ENCODE peak calls at places on chromosomes 1 and 21, in nine cellular contexts. O is HL-60, C is endothelial cell, D is left lung, I is A549, N is MM.1S, Q is suprapubic skin, B is WERI-Rb-1, R is AG09319. U is an unnamed sample.

GRCh38 chr1:89126602-89127001 is 688 bp upstream of the GBP2 start:
- DNase-seq in O (no peak), C (no peak), D (no peak), I (no peak), N (no peak), Q (no peak), B (no peak), R (no peak), U (no peak)

GRCh38 chr1:203556047-203556851 is 62.3 kb downstream of the OPTC start:
- DNase-seq in O (no peak), C (no peak), D (no peak), I (no peak), N (no peak), Q (peak), B (peak), R (peak), U (no peak)

GRCh38 chr1:109918077-109918606 is 7.5 kb downstream of the CSF1 start:
- DNase-seq in O (no peak), C (no peak), D (no peak), I (no peak), N (no peak), Q (no peak), B (peak), R (no peak), U (no peak)

GRCh38 chr1:31760901-31761470 is 3.2 kb downstream of the ADGRB2 start:
- DNase-seq in O (peak), C (peak), D (peak), I (peak), N (no peak), Q (peak), B (peak), R (no peak), U (no peak)

GRCh38 chr1:17053685-17054410 is at the start of gene SDHB:
- DNase-seq in O (peak), C (peak), D (peak), I (peak), N (peak), Q (peak), B (peak), R (peak), U (peak)

GRCh38 chr1:7808253-7808844 is 24.3 kb downstream of the PER3 start:
- DNase-seq in O (peak), C (no peak), D (no peak), I (no peak), N (peak), Q (no peak), B (no peak), R (peak), U (no peak)

GRCh38 chr1:53550201-53550741 is 91.1 kb downstream of the DMRTB1 start:
- DNase-seq in O (no peak), C (no peak), D (peak), I (no peak), N (no peak), Q (peak), B (peak), R (no peak), U (peak)

GRCh38 chr1:178020968-178021640 is 51.2 kb upstream of the SEC16B start:
- DNase-seq in O (no peak), C (no peak), D (no peak), I (no peak), N (no peak), Q (no peak), B (no peak), R (no peak), U (no peak)

GRCh38 chr1:87197156-87197555 is 131.5 kb upstream of the LMO4 start:
- DNase-seq in O (no peak), C (no peak), D (no peak), I (no peak), N (no peak), Q (no peak), B (no peak), R (no peak), U (no peak)

GRCh38 chr1:213968391-213968790 is 19.4 kb upstream of the PROX1 start:
- DNase-seq in O (no peak), C (no peak), D (no peak), I (no peak), N (no peak), Q (no peak), B (no peak), R (no peak), U (no peak)

GRCh38 chr21:45404726-45405270 is at the start of gene COL18A1:
- DNase-seq in O (no peak), C (peak), D (peak), I (peak), N (no peak), Q (no peak), B (peak), R (no peak), U (peak)

GRCh38 chr1:91609571-91609970 is 108.9 kb downstream of the CDC7 start:
- DNase-seq in O (no peak), C (no peak), D (no peak), I (peak), N (no peak), Q (no peak), B (no peak), R (peak), U (no peak)

GRCh38 chr1:228041316-228041715 is 34.5 kb downstream of the WNT3A start:
- DNase-seq in O (no peak), C (no peak), D (no peak), I (no peak), N (no peak), Q (peak), B (no peak), R (no peak), U (no peak)

GRCh38 chr1:220544901-220545303 is 17.0 kb downstream of the MARK1 start:
- DNase-seq in O (peak), C (no peak), D (no peak), I (no peak), N (no peak), Q (no peak), B (peak), R (no peak), U (no peak)
- TF ChIP-seq CTCF in O (no peak), C (no peak), D (no peak), I (no peak), N (peak), Q (no peak), B (peak), R (no peak), U (no peak)

GRCh38 chr1:245041058-245041698 is 113.6 kb upstream of the KIF26B start:
- DNase-seq in O (no peak), C (no peak), D (no peak), I (no peak), N (no peak), Q (no peak), B (no peak), R (no peak), U (no peak)
- TF ChIP-seq CTCF in O (no peak), C (no peak), D (no peak), I (no peak), N (no peak), Q (no peak), B (no peak), R (no peak), U (no peak)

GRCh38 chr1:245752551-245752950 is 597.8 kb downstream of the KIF26B start:
- DNase-seq in O (no peak), C (no peak), D (no peak), I (no peak), N (no peak), Q (no peak), B (no peak), R (no peak), U (no peak)
- TF ChIP-seq CTCF in O (no peak), C (no peak), D (no peak), I (no peak), N (no peak), Q (no peak), B (no peak), R (no peak), U (no peak)

GRCh38 chr1:168365719-168366474 is 85.2 kb downstream of the TBX19 start:
- DNase-seq in O (no peak), C (no peak), D (no peak), I (no peak), N (peak), Q (no peak), B (no peak), R (no peak), U (no peak)
- TF ChIP-seq CTCF in O (no peak), C (peak), D (no peak), I (peak), N (peak), Q (no peak), B (peak), R (no peak), U (no peak)

GRCh38 chr1:69055223-69055622 is 512.5 kb upstream of the LRRC7 start:
- DNase-seq in O (no peak), C (no peak), D (no peak), I (no peak), N (no peak), Q (no peak), B (peak), R (no peak), U (no peak)

GRCh38 chr1:69058454-69058853 is 509.3 kb upstream of the LRRC7 start:
- DNase-seq in O (no peak), C (no peak), D (no peak), I (no peak), N (no peak), Q (no peak), B (no peak), R (no peak), U (no peak)
- TF ChIP-seq CTCF in O (no peak), C (no peak), D (no peak), I (no peak), N (no peak), Q (no peak), B (no peak), R (no peak), U (no peak)

U was measured in mesothelial cell of epicardium.